ENCODE peak calls at places on chromosomes 11 and 22, in five cellular contexts. Z is suprapubic skin, D is tibial artery, V is endothelial cell, O is testis. I is an unnamed sample.

GRCh38 chr22:32801436-32802290 is at the start of gene TIMP3:
- DNase-seq in Z (peak), D (peak), V (peak), O (peak), I (peak)

GRCh38 chr22:19477321-19478085 is 1.5 kb downstream of the UFD1 start:
- DNase-seq in Z (no peak), V (no peak), O (no peak), D (no peak), I (no peak)

GRCh38 chr11:61485080-61485479 is 23.5 kb upstream of the LRRC10B start:
- DNase-seq in Z (no peak), D (no peak), O (no peak), V (no peak), I (no peak)

GRCh38 chr22:23315341-23315917 is 135.1 kb downstream of the BCR start:
- DNase-seq in Z (no peak), V (peak), O (peak), D (peak), I (peak)

GRCh38 chr22:19818264-19819208 is 36.1 kb downstream of the GNB1L start:
- DNase-seq in Z (peak), D (no peak), O (peak), V (peak), I (peak)

GRCh38 chr11:122285444-122285843 is 169.4 kb upstream of the BLID start:
- DNase-seq in V (no peak), Z (no peak), D (no peak), O (no peak), I (no peak)

GRCh38 chr11:30321321-30321720 is 1.6 kb upstream of the ARL14EP start:
- DNase-seq in D (no peak), V (no peak), Z (no peak), O (no peak), I (no peak)

GRCh38 chr11:64516226-64516625 is 74.8 kb upstream of the SLC22A12 start:
- DNase-seq in Z (no peak), D (no peak), V (no peak), O (no peak), I (no peak)

GRCh38 chr11:75453916-75454655 is 21.1 kb upstream of the KLHL35 start:
- DNase-seq in O (no peak), D (peak), Z (no peak), V (no peak), I (no peak)

GRCh38 chr11:60866911-60867870 is at the start of gene ZP1:
- DNase-seq in D (no peak), V (no peak), Z (peak), O (no peak), I (no peak)

GRCh38 chr11:45475135-45475534 is 189.0 kb upstream of the SYT13 start:
- DNase-seq in V (no peak), Z (peak), D (no peak), O (no peak), I (no peak)

GRCh38 chr11:117572671-117573070 is 224.3 kb downstream of the DSCAML1 start:
- DNase-seq in V (no peak), Z (peak), O (no peak), D (peak), I (no peak)

GRCh38 chr11:114084414-114084813 is 24.9 kb downstream of the ZBTB16 start:
- DNase-seq in Z (no peak), D (no peak), V (no peak), O (no peak), I (no peak)

GRCh38 chr11:61495801-61496601 is 12.5 kb upstream of the LRRC10B start:
- DNase-seq in Z (no peak), O (no peak), V (no peak), D (no peak), I (no peak)

GRCh38 chr22:46456818-46457163 is 80.6 kb downstream of the CELSR1 start:
- DNase-seq in V (no peak), O (no peak), D (no peak), Z (no peak), I (no peak)

GRCh38 chr11:33775064-33775807 is 916 bp upstream of the FBXO3 start:
- DNase-seq in D (no peak), O (no peak), Z (no peak), V (no peak), I (no peak)

GRCh38 chr11:67347964-67348749 is 5.2 kb downstream of the POLD4 start:
- DNase-seq in Z (peak), D (no peak), O (no peak), V (no peak), I (no peak)

GRCh38 chr11:27204527-27204926 is 158.5 kb downstream of the CCDC34 start:
- DNase-seq in D (no peak), O (peak), V (peak), Z (no peak), I (no peak)
- TF ChIP-seq CTCF in D (no peak), O (no peak), V (no peak), Z (no peak), I (peak)

GRCh38 chr11:58957922-58958321 is 18.6 kb downstream of the GLYATL1 start:
- DNase-seq in D (no peak), V (no peak), O (no peak), Z (no peak), I (no peak)

GRCh38 chr11:58963551-58964075 is 24.3 kb downstream of the GLYATL1 start:
- DNase-seq in V (no peak), O (peak), Z (no peak), D (no peak), I (no peak)

DNA sequence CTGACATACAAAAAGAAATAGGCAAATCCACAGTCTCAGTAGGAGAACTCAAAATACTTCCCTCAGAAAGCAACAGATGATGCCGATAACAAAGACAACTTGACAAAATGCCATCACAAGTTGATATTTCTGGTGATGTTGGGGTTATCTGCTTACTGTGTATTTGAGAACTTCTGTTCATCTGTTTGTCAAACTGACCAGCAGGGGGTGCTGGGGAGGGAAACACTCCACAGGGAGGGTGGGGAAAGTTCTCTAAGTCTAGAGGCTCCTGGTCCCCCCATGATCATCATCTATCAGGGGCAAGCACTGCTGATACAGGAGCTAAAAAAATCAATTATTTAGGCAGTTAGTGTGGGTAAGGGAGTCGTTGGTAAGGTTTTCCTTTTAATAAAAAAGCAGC is 19.2 kb downstream of the GLYATL1 start:
- DNase-seq in Z (no peak), D (peak), V (peak), O (peak), I (no peak)
- TF ChIP-seq CTCF in Z (peak), D (no peak), V (peak), O (no peak), I (peak)

GRCh38 chr22:29329581-29329980 is 14.1 kb upstream of the RASL10A start:
- DNase-seq in O (no peak), D (no peak), V (no peak), Z (no peak), I (no peak)

GRCh38 chr22:29328566-29329500 is 13.3 kb upstream of the RASL10A start:
- DNase-seq in D (no peak), O (no peak), V (no peak), Z (no peak), I (no peak)

GRCh38 chr22:29326481-29326880 is 11.0 kb upstream of the RASL10A start:
- DNase-seq in Z (no peak), D (no peak), V (no peak), O (no peak), I (no peak)

GRCh38 chr22:29327089-29327764 is 11.7 kb upstream of the RASL10A start:
- DNase-seq in Z (no peak), V (no peak), D (no peak), O (peak), I (no peak)

DNA sequence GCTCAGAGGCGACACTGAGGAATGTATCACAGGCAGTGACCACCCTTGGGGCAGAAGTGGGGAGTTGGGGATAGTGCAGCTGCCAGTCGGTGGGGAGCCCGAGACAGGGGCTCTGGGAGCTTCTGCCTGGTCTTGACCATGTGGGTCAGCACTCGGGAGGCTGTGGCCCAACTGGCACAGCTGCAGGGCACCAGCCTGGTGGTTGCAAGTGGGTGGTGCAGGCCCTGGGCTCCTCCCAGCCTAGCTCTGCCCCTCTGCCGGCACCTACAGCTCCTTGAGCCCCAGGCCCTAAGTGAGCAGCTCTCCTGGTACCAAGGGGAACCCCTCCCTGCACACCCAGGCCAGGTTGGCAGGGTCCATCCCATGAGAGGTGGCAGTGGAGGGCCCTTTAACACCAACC is 12.6 kb upstream of the RASL10A start:
- DNase-seq in O (no peak), Z (no peak), V (no peak), D (no peak), I (no peak)
- TF ChIP-seq CTCF in O (no peak), Z (peak), V (peak), D (no peak), I (no peak)

DNA sequence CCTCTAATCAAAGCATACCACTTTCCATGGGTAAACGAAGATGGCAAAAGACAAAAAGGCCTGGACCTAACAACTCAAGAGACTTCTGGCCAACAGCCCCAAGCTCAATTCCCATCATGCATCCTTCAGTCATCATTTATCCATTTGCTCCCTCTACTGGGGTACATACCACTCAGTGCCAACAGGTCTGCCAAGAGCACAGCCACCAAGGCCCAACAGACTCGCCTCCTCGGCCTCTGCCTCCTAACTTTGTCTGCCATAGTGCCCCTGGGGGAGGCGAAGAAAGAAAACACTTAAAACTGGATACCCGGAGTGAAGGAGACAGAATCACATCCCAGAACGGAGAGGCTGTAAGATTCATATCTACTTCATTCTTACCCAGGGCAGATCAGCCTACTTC is 1.1 kb downstream of the HYOU1 start:
- DNase-seq in Z (no peak), D (no peak), O (no peak), V (no peak), I (no peak)
- TF ChIP-seq CTCF in Z (no peak), D (no peak), O (no peak), V (no peak), I (peak)

GRCh38 chr11:82229346-82229745 is 504.3 kb downstream of the FAM181B start:
- DNase-seq in O (no peak), D (no peak), Z (no peak), V (no peak), I (no peak)
- TF ChIP-seq CTCF in O (no peak), D (no peak), Z (no peak), V (peak), I (peak)

DNA sequence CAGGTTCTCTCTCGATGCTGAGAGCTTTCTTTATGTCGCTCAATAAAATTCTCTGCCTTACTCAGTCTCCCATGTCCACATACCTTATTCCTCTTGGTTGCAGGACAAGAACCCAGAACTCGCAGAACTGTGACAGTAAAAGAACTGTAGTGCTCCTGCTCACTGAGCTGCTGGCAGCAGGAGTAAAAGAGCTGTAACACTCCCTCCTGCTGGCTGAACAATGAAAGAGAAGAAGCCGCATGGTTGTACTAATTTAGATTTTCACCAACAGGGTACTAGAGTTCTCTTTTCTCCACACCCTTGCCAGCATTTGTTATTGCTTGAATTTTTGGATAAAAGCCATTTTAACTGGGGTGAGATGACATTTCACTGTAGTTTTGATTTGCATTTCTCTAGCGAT is 433.2 kb downstream of the GUCY1A2 start:
- DNase-seq in Z (no peak), V (peak), O (peak), D (no peak), I (no peak)
- TF ChIP-seq CTCF in Z (no peak), V (no peak), O (no peak), D (no peak), I (peak)

DNA sequence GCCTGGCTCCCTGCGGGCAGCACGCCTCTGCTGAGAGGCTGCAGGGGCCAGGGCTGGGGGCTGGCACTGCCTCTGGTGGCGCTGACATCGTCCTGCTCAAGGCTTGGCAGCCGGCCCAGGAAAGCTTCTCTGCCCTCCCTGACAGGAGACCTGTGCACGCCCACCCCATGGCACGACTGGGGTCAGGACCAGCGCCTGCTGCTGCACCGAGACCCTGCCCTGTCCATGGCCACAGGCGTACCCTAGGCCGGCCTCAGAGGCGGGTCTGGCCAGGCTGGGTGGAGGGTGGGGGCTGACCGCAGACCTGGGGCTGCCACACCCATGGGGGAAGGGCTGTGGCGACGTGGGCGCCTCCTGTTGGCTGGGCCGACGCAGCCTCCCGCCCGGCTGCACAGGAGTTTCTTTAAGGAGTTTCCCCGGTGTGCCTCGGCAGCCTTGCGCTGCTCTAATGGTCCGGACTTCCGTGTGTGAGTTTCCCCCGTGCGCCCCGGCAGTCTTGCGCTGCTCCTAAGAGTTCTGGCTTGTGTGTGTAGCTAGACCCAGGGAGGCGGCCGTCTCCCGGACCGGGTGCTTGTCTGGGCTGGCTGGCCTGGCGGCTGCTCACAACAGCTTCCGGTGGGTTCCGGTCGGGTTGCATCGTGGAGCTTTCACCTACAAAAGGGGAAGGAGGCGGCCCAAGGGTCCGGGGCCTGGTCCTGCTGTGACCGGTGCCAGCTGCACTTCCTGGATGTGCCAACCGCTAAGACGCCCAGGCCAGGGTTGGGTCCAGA is 4.7 kb downstream of the TRABD start:
- DNase-seq in D (peak), V (no peak), Z (peak), O (peak), I (no peak)
- TF ChIP-seq CTCF in D (no peak), V (no peak), Z (peak), O (no peak), I (no peak)

GRCh38 chr11:27716850-27717249 is 16.6 kb upstream of the BDNF start:
- DNase-seq in Z (no peak), O (no peak), D (no peak), V (no peak), I (no peak)

GRCh38 chr11:27716216-27716615 is 16.0 kb upstream of the BDNF start:
- DNase-seq in D (no peak), O (no peak), Z (no peak), V (no peak), I (no peak)

GRCh38 chr11:27717801-27718229 is 17.6 kb upstream of the BDNF start:
- DNase-seq in O (no peak), V (no peak), D (no peak), Z (no peak), I (no peak)

GRCh38 chr11:27718346-27718852 is 18.1 kb upstream of the BDNF start:
- DNase-seq in D (no peak), V (peak), Z (no peak), O (peak), I (peak)

GRCh38 chr11:27717377-27717776 is 17.1 kb upstream of the BDNF start:
- DNase-seq in Z (no peak), D (no peak), V (no peak), O (no peak), I (no peak)
- TF ChIP-seq CTCF in Z (peak), D (no peak), V (peak), O (no peak), I (peak)